ENCODE peak calls at places on chromosomes 11 and 22, in six cellular contexts. One of them, this sample, is unnamed.

GRCh38 chr11:45698777-45699497 is 33.5 kb upstream of the CHST1 start:
- DNase-seq in GM13977: no peak
- DNase-seq in body of pancreas: no peak
- DNase-seq in chondrocyte: no peak
- DNase-seq in cardiac fibroblast: no peak
- DNase-seq in neural progenitor cell: no peak
- DNase-seq in this sample: no peak

GRCh38 chr11:2139118-2139490 is at the start of gene IGF2:
- DNase-seq in GM13977: no peak
- DNase-seq in chondrocyte: no peak
- DNase-seq in cardiac fibroblast: peak
- DNase-seq in body of pancreas: no peak
- DNase-seq in neural progenitor cell: peak
- DNase-seq in this sample: no peak

GRCh38 chr11:23865341-23865975 is 631.4 kb upstream of the LUZP2 start:
- DNase-seq in GM13977: no peak
- DNase-seq in body of pancreas: no peak
- DNase-seq in cardiac fibroblast: no peak
- DNase-seq in neural progenitor cell: no peak
- DNase-seq in chondrocyte: no peak
- DNase-seq in this sample: no peak

GRCh38 chr11:15969281-15969680 is 387.1 kb downstream of the SOX6 start:
- DNase-seq in GM13977: peak
- DNase-seq in body of pancreas: peak
- DNase-seq in cardiac fibroblast: peak
- DNase-seq in chondrocyte: no peak
- DNase-seq in neural progenitor cell: no peak
- DNase-seq in this sample: peak

GRCh38 chr11:116189378-116190170 is 583.2 kb downstream of the BUD13 start:
- DNase-seq in GM13977: no peak
- DNase-seq in neural progenitor cell: peak
- DNase-seq in chondrocyte: no peak
- DNase-seq in body of pancreas: no peak
- DNase-seq in cardiac fibroblast: no peak
- DNase-seq in this sample: no peak

GRCh38 chr11:61163714-61164609 is 2.7 kb upstream of the VPS37C start:
- DNase-seq in GM13977: peak
- DNase-seq in cardiac fibroblast: no peak
- DNase-seq in body of pancreas: no peak
- DNase-seq in neural progenitor cell: no peak
- DNase-seq in chondrocyte: no peak
- DNase-seq in this sample: no peak

GRCh38 chr11:75342966-75343870 is 8.2 kb downstream of the ARRB1 start:
- DNase-seq in neural progenitor cell: peak
- DNase-seq in body of pancreas: peak
- DNase-seq in cardiac fibroblast: peak
- DNase-seq in GM13977: peak
- DNase-seq in chondrocyte: no peak
- DNase-seq in this sample: no peak

GRCh38 chr11:108559904-108560303 is 33.7 kb downstream of the EXPH5 start:
- DNase-seq in body of pancreas: no peak
- DNase-seq in chondrocyte: no peak
- DNase-seq in neural progenitor cell: no peak
- DNase-seq in GM13977: no peak
- DNase-seq in cardiac fibroblast: peak
- DNase-seq in this sample: peak

GRCh38 chr22:43833286-43834240 is 21.5 kb upstream of the EFCAB6 start:
- DNase-seq in neural progenitor cell: no peak
- DNase-seq in chondrocyte: peak
- DNase-seq in GM13977: no peak
- DNase-seq in cardiac fibroblast: no peak
- DNase-seq in body of pancreas: no peak
- DNase-seq in this sample: no peak

GRCh38 chr11:59216654-59217640 is 4.2 kb upstream of the MPEG1 start:
- DNase-seq in cardiac fibroblast: peak
- DNase-seq in GM13977: peak
- DNase-seq in body of pancreas: peak
- DNase-seq in chondrocyte: no peak
- DNase-seq in neural progenitor cell: no peak
- DNase-seq in this sample: peak

GRCh38 chr11:115660072-115660805 is 156.0 kb upstream of the CADM1 start:
- DNase-seq in neural progenitor cell: peak
- DNase-seq in chondrocyte: no peak
- DNase-seq in cardiac fibroblast: no peak
- DNase-seq in GM13977: no peak
- DNase-seq in body of pancreas: no peak
- DNase-seq in this sample: no peak

GRCh38 chr11:57055780-57056179 is 67.1 kb downstream of the OR5AK2 start:
- DNase-seq in GM13977: no peak
- DNase-seq in cardiac fibroblast: no peak
- DNase-seq in neural progenitor cell: no peak
- DNase-seq in body of pancreas: no peak
- DNase-seq in chondrocyte: no peak
- DNase-seq in this sample: no peak

GRCh38 chr11:134609361-134610115 is 197.5 kb upstream of the B3GAT1 start:
- DNase-seq in body of pancreas: no peak
- DNase-seq in GM13977: no peak
- DNase-seq in chondrocyte: no peak
- DNase-seq in cardiac fibroblast: no peak
- DNase-seq in neural progenitor cell: no peak
- DNase-seq in this sample: no peak

GRCh38 chr11:48900131-48900800 is 83.4 kb downstream of the TRIM51G start:
- DNase-seq in body of pancreas: peak
- DNase-seq in GM13977: no peak
- DNase-seq in chondrocyte: peak
- DNase-seq in cardiac fibroblast: no peak
- DNase-seq in neural progenitor cell: no peak
- DNase-seq in this sample: no peak

GRCh38 chr22:37855462-37855861 is 6.2 kb downstream of the EIF3L start:
- DNase-seq in neural progenitor cell: no peak
- DNase-seq in body of pancreas: no peak
- DNase-seq in GM13977: no peak
- DNase-seq in cardiac fibroblast: no peak
- DNase-seq in chondrocyte: no peak
- DNase-seq in this sample: no peak

GRCh38 chr11:8763070-8763469 is 80.5 kb downstream of the RPL27A start:
- DNase-seq in cardiac fibroblast: no peak
- DNase-seq in GM13977: no peak
- DNase-seq in body of pancreas: no peak
- DNase-seq in neural progenitor cell: no peak
- DNase-seq in chondrocyte: no peak
- DNase-seq in this sample: no peak

GRCh38 chr11:72951193-72951592 is 137.0 kb downstream of the ATG16L2 start:
- DNase-seq in GM13977: no peak
- DNase-seq in cardiac fibroblast: peak
- DNase-seq in body of pancreas: no peak
- DNase-seq in neural progenitor cell: no peak
- DNase-seq in chondrocyte: no peak
- DNase-seq in this sample: peak

GRCh38 chr22:44254811-44255210 is 57.9 kb downstream of the SHISAL1 start:
- DNase-seq in cardiac fibroblast: no peak
- DNase-seq in GM13977: no peak
- DNase-seq in neural progenitor cell: no peak
- DNase-seq in body of pancreas: no peak
- DNase-seq in chondrocyte: no peak
- DNase-seq in this sample: no peak

DNA sequence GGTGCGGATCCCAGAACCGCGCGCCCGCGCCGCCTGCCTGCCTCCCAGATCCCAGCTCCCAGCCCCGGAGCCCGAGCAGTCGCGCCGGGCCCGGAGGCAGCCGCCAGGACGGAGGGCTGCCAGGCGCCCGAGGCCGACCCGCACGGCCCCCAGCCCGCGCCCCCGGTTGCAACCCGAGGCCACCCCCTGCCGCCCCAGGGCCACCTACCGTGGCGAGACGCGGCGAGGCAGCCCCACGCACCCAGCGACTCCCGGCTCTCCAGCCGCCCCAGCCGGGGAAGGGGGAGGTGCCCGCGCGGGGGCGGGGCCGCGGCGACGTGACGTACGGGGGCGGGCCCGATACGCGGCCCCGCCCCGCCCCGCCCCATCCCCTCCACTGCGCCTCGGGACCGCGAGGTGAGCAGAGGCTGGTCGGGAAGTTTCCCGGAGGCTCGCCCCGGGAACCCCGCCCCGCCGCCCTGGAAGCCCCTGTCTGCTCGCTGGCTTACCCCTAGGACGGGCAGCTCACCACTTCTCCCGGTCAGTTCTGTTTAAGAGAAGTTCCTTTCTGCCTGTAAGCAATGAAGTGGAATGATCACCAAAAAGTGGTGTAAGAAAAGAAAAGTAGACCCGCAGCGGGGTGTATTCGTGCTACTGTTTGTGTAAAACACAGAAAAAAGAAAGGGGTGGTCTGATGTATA is at the start of gene TPST2:
- DNase-seq in GM13977: peak
- DNase-seq in cardiac fibroblast: peak
- DNase-seq in body of pancreas: peak
- DNase-seq in chondrocyte: peak
- DNase-seq in neural progenitor cell: peak
- DNase-seq in this sample: peak
- TF ChIP-seq CTCF in GM13977: no peak
- TF ChIP-seq CTCF in cardiac fibroblast: no peak
- TF ChIP-seq CTCF in body of pancreas: no peak
- TF ChIP-seq CTCF in chondrocyte: peak
- TF ChIP-seq CTCF in neural progenitor cell: peak
- TF ChIP-seq CTCF in this sample: no peak

DNA sequence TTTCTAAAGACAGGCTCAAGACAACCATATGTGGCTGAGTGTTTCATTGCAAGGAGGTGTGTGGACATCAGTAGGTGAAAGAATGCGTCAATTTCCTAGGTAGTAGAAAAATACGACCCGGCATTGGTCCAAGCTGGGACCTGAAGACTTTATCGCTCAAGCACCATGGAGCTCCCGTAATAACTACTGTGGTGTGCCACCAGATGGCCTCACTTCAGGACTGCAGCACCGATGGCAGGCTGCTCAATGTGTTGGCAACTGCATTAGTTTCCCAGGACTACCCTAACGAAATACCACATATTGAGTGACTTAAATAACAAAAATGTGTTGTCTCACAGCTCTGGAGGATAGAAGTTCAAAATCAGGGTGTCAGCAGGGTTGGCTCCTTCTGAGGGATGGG is 72.4 kb upstream of the FAT3 start:
- DNase-seq in chondrocyte: no peak
- DNase-seq in body of pancreas: no peak
- DNase-seq in cardiac fibroblast: no peak
- DNase-seq in neural progenitor cell: no peak
- DNase-seq in GM13977: no peak
- DNase-seq in this sample: peak
- TF ChIP-seq CTCF in chondrocyte: peak
- TF ChIP-seq CTCF in body of pancreas: no peak
- TF ChIP-seq CTCF in cardiac fibroblast: no peak
- TF ChIP-seq CTCF in neural progenitor cell: peak
- TF ChIP-seq CTCF in GM13977: no peak
- TF ChIP-seq CTCF in this sample: no peak

GRCh38 chr22:27816552-27816951 is 15.0 kb upstream of the MN1 start:
- DNase-seq in cardiac fibroblast: no peak
- DNase-seq in chondrocyte: no peak
- DNase-seq in neural progenitor cell: no peak
- DNase-seq in GM13977: no peak
- DNase-seq in body of pancreas: no peak
- DNase-seq in this sample: no peak

GRCh38 chr22:27823221-27823620 is 21.7 kb upstream of the MN1 start:
- DNase-seq in cardiac fibroblast: no peak
- DNase-seq in chondrocyte: no peak
- DNase-seq in body of pancreas: no peak
- DNase-seq in neural progenitor cell: no peak
- DNase-seq in GM13977: no peak
- DNase-seq in this sample: no peak

GRCh38 chr22:27825174-27825573 is 23.6 kb upstream of the MN1 start:
- DNase-seq in GM13977: no peak
- DNase-seq in cardiac fibroblast: no peak
- DNase-seq in neural progenitor cell: no peak
- DNase-seq in chondrocyte: no peak
- DNase-seq in body of pancreas: no peak
- DNase-seq in this sample: no peak

GRCh38 chr22:27815826-27816530 is 14.4 kb upstream of the MN1 start:
- DNase-seq in body of pancreas: no peak
- DNase-seq in cardiac fibroblast: no peak
- DNase-seq in chondrocyte: no peak
- DNase-seq in neural progenitor cell: no peak
- DNase-seq in GM13977: no peak
- DNase-seq in this sample: no peak

GRCh38 chr22:27820896-27821866 is 19.6 kb upstream of the MN1 start:
- DNase-seq in body of pancreas: peak
- DNase-seq in GM13977: no peak
- DNase-seq in chondrocyte: no peak
- DNase-seq in neural progenitor cell: peak
- DNase-seq in cardiac fibroblast: peak
- DNase-seq in this sample: no peak
- TF ChIP-seq CTCF in body of pancreas: no peak
- TF ChIP-seq CTCF in GM13977: no peak
- TF ChIP-seq CTCF in chondrocyte: no peak
- TF ChIP-seq CTCF in neural progenitor cell: peak
- TF ChIP-seq CTCF in cardiac fibroblast: no peak
- TF ChIP-seq CTCF in this sample: no peak

DNA sequence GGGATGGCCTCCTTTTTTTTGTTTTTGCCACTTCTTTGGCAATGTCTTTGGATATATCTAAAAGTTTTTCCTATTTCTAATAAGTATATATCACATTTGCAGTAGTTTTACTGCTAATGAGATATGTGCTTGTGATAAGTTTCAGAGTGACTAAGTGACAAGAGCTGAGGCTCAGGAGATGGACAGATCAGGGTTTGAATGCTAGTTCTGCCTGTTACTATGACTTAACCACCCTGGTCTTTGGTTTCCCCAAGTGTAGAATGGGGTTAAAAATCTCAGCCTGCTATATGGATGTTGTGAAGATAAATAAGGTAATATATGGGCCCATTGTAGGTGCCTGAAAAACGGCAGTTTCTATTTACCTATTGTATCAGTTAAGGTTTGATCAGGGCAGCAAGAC is 9.1 kb upstream of the MICAL2 start:
- DNase-seq in chondrocyte: no peak
- DNase-seq in body of pancreas: no peak
- DNase-seq in neural progenitor cell: no peak
- DNase-seq in GM13977: no peak
- DNase-seq in cardiac fibroblast: no peak
- DNase-seq in this sample: no peak
- TF ChIP-seq CTCF in chondrocyte: no peak
- TF ChIP-seq CTCF in body of pancreas: no peak
- TF ChIP-seq CTCF in neural progenitor cell: no peak
- TF ChIP-seq CTCF in GM13977: no peak
- TF ChIP-seq CTCF in cardiac fibroblast: no peak
- TF ChIP-seq CTCF in this sample: no peak

GRCh38 chr11:121610706-121611105 is 157.9 kb upstream of the SORL1-AS1 start:
- DNase-seq in chondrocyte: no peak
- DNase-seq in neural progenitor cell: no peak
- DNase-seq in body of pancreas: no peak
- DNase-seq in cardiac fibroblast: no peak
- DNase-seq in GM13977: no peak
- DNase-seq in this sample: no peak
- TF ChIP-seq CTCF in chondrocyte: no peak
- TF ChIP-seq CTCF in neural progenitor cell: no peak
- TF ChIP-seq CTCF in body of pancreas: no peak
- TF ChIP-seq CTCF in cardiac fibroblast: no peak
- TF ChIP-seq CTCF in GM13977: no peak
- TF ChIP-seq CTCF in this sample: no peak

GRCh38 chr11:63912678-63913077 is 4.3 kb downstream of the RCOR2 start:
- DNase-seq in chondrocyte: no peak
- DNase-seq in body of pancreas: no peak
- DNase-seq in neural progenitor cell: no peak
- DNase-seq in cardiac fibroblast: no peak
- DNase-seq in GM13977: no peak
- DNase-seq in this sample: no peak
- TF ChIP-seq CTCF in chondrocyte: no peak
- TF ChIP-seq CTCF in body of pancreas: no peak
- TF ChIP-seq CTCF in neural progenitor cell: peak
- TF ChIP-seq CTCF in cardiac fibroblast: no peak
- TF ChIP-seq CTCF in GM13977: no peak
- TF ChIP-seq CTCF in this sample: no peak

GRCh38 chr11:19436932-19437331 is 196.2 kb upstream of the E2F8 start:
- DNase-seq in neural progenitor cell: no peak
- DNase-seq in body of pancreas: no peak
- DNase-seq in GM13977: peak
- DNase-seq in chondrocyte: no peak
- DNase-seq in cardiac fibroblast: no peak
- DNase-seq in this sample: no peak
- TF ChIP-seq CTCF in neural progenitor cell: no peak
- TF ChIP-seq CTCF in body of pancreas: no peak
- TF ChIP-seq CTCF in GM13977: no peak
- TF ChIP-seq CTCF in chondrocyte: no peak
- TF ChIP-seq CTCF in cardiac fibroblast: no peak
- TF ChIP-seq CTCF in this sample: no peak